ENCODE peak calls at places on chromosomes 12 and 14, in seven cellular contexts. One of them, this sample, is unnamed. For H3K4me1, the result is how much of the 10 kb centered on the place peaks cover.

GRCh38 chr12:3646561-3647241 is 106.2 kb downstream of the CRACR2A start:
- DNase-seq in small intestine: peak
- DNase-seq in CD4-positive, alpha-beta memory T cell: no peak
- DNase-seq in esophagus muscularis mucosa: no peak
- DNase-seq in right cardiac atrium: no peak
- DNase-seq in neural progenitor cell: peak
- DNase-seq in uterus: no peak
- DNase-seq in this sample: no peak

GRCh38 chr14:99460793-99461192 is 19.9 kb downstream of the SETD3 start:
- DNase-seq in esophagus muscularis mucosa: no peak
- DNase-seq in right cardiac atrium: no peak
- DNase-seq in CD4-positive, alpha-beta memory T cell: no peak
- DNase-seq in small intestine: no peak
- DNase-seq in neural progenitor cell: no peak
- DNase-seq in uterus: no peak
- DNase-seq in this sample: no peak

GRCh38 chr12:25839470-25839869 is 119.0 kb upstream of the RASSF8 start:
- DNase-seq in uterus: no peak
- DNase-seq in small intestine: no peak
- DNase-seq in CD4-positive, alpha-beta memory T cell: no peak
- DNase-seq in esophagus muscularis mucosa: no peak
- DNase-seq in neural progenitor cell: no peak
- DNase-seq in right cardiac atrium: no peak
- DNase-seq in this sample: no peak

GRCh38 chr12:128266559-128267245 is at the start of gene TMEM132C:
- DNase-seq in small intestine: no peak
- DNase-seq in right cardiac atrium: no peak
- DNase-seq in neural progenitor cell: peak
- DNase-seq in uterus: no peak
- DNase-seq in esophagus muscularis mucosa: no peak
- DNase-seq in CD4-positive, alpha-beta memory T cell: no peak
- DNase-seq in this sample: no peak

GRCh38 chr12:112294793-112295192 is 87.4 kb downstream of the HECTD4 start:
- DNase-seq in small intestine: peak
- DNase-seq in esophagus muscularis mucosa: no peak
- DNase-seq in right cardiac atrium: no peak
- DNase-seq in neural progenitor cell: no peak
- DNase-seq in uterus: no peak
- DNase-seq in CD4-positive, alpha-beta memory T cell: no peak
- DNase-seq in this sample: no peak

GRCh38 chr14:69261761-69262331 is 1.9 kb downstream of the GALNT16 start:
- DNase-seq in right cardiac atrium: peak
- DNase-seq in esophagus muscularis mucosa: no peak
- DNase-seq in small intestine: peak
- DNase-seq in uterus: no peak
- DNase-seq in CD4-positive, alpha-beta memory T cell: no peak
- DNase-seq in neural progenitor cell: peak
- DNase-seq in this sample: no peak

GRCh38 chr12:121524196-121524930 is 56.5 kb downstream of the KDM2B start:
- DNase-seq in right cardiac atrium: no peak
- DNase-seq in neural progenitor cell: peak
- DNase-seq in small intestine: no peak
- DNase-seq in CD4-positive, alpha-beta memory T cell: no peak
- DNase-seq in esophagus muscularis mucosa: no peak
- DNase-seq in uterus: no peak
- DNase-seq in this sample: no peak

GRCh38 chr14:104433401-104434213 is 146.0 kb upstream of the C14orf180 start:
- DNase-seq in small intestine: no peak
- DNase-seq in neural progenitor cell: no peak
- DNase-seq in CD4-positive, alpha-beta memory T cell: no peak
- DNase-seq in uterus: no peak
- DNase-seq in esophagus muscularis mucosa: peak
- DNase-seq in right cardiac atrium: no peak
- DNase-seq in this sample: no peak

GRCh38 chr14:101673873-101674272 is 87.6 kb upstream of the PPP2R5C start:
- DNase-seq in CD4-positive, alpha-beta memory T cell: no peak
- DNase-seq in esophagus muscularis mucosa: no peak
- DNase-seq in right cardiac atrium: no peak
- DNase-seq in small intestine: no peak
- DNase-seq in uterus: no peak
- DNase-seq in neural progenitor cell: no peak
- DNase-seq in this sample: no peak

GRCh38 chr14:93274055-93274806 is 58.6 kb downstream of the BTBD7 start:
- DNase-seq in right cardiac atrium: no peak
- DNase-seq in neural progenitor cell: no peak
- DNase-seq in esophagus muscularis mucosa: no peak
- DNase-seq in uterus: no peak
- DNase-seq in small intestine: no peak
- DNase-seq in CD4-positive, alpha-beta memory T cell: no peak
- DNase-seq in this sample: no peak

GRCh38 chr12:91590991-91591987 is 408.7 kb upstream of the DCN start:
- DNase-seq in right cardiac atrium: no peak
- DNase-seq in CD4-positive, alpha-beta memory T cell: no peak
- DNase-seq in uterus: no peak
- DNase-seq in neural progenitor cell: no peak
- DNase-seq in small intestine: no peak
- DNase-seq in esophagus muscularis mucosa: no peak
- DNase-seq in this sample: no peak

GRCh38 chr14:60092516-60092915 is 793 bp downstream of the PCNX4 start:
- DNase-seq in right cardiac atrium: no peak
- DNase-seq in small intestine: peak
- DNase-seq in CD4-positive, alpha-beta memory T cell: no peak
- DNase-seq in neural progenitor cell: peak
- DNase-seq in esophagus muscularis mucosa: no peak
- DNase-seq in uterus: peak
- DNase-seq in this sample: no peak

GRCh38 chr12:64236549-64236948 is 14.5 kb upstream of the KICS2 start:
- DNase-seq in CD4-positive, alpha-beta memory T cell: no peak
- DNase-seq in small intestine: no peak
- DNase-seq in esophagus muscularis mucosa: no peak
- DNase-seq in uterus: no peak
- DNase-seq in right cardiac atrium: no peak
- DNase-seq in neural progenitor cell: no peak
- DNase-seq in this sample: no peak

GRCh38 chr12:64232201-64232600 is 10.1 kb upstream of the KICS2 start:
- DNase-seq in uterus: no peak
- DNase-seq in small intestine: no peak
- DNase-seq in CD4-positive, alpha-beta memory T cell: no peak
- DNase-seq in right cardiac atrium: no peak
- DNase-seq in esophagus muscularis mucosa: no peak
- DNase-seq in neural progenitor cell: no peak
- DNase-seq in this sample: no peak

GRCh38 chr12:64240781-64241180 is 18.7 kb upstream of the KICS2 start:
- DNase-seq in esophagus muscularis mucosa: no peak
- DNase-seq in right cardiac atrium: no peak
- DNase-seq in small intestine: no peak
- DNase-seq in CD4-positive, alpha-beta memory T cell: no peak
- DNase-seq in uterus: no peak
- DNase-seq in neural progenitor cell: no peak
- DNase-seq in this sample: no peak

DNA sequence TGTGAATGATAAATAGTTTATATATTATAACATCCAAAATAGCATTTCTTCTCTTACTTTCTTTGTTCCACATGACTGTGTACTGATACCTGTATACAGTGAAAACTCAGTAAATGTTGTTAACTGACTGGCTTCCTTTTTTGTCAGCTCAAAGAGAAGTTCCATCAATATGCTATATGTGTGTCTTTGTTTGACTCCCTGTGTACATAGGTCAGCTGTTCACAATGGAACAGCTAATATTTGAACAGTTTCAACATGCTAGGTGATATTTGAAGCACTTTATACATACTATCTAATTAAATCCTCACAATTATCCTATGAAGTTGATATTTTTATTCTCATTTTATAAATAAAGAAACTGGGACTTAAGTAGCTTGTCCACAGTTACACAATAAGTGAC is 15.3 kb upstream of the KICS2 start:
- DNase-seq in small intestine: no peak
- DNase-seq in CD4-positive, alpha-beta memory T cell: no peak
- DNase-seq in right cardiac atrium: no peak
- DNase-seq in esophagus muscularis mucosa: no peak
- DNase-seq in uterus: no peak
- DNase-seq in neural progenitor cell: no peak
- DNase-seq in this sample: no peak
- H3K27ac ChIP-seq in small intestine: no peak
- H3K27ac ChIP-seq in CD4-positive, alpha-beta memory T cell: no peak
- H3K27ac ChIP-seq in right cardiac atrium: no peak
- H3K27ac ChIP-seq in esophagus muscularis mucosa: no peak
- H3K27ac ChIP-seq in uterus: no peak
- H3K27ac ChIP-seq in neural progenitor cell: no peak
- H3K27ac ChIP-seq in this sample: no peak

GRCh38 chr14:67269338-67270060 is 28.3 kb downstream of the PALS1 start:
- DNase-seq in uterus: no peak
- DNase-seq in small intestine: no peak
- DNase-seq in esophagus muscularis mucosa: no peak
- DNase-seq in right cardiac atrium: no peak
- DNase-seq in CD4-positive, alpha-beta memory T cell: no peak
- DNase-seq in neural progenitor cell: peak
- DNase-seq in this sample: no peak

GRCh38 chr14:67267929-67268328 is 26.7 kb downstream of the PALS1 start:
- DNase-seq in right cardiac atrium: no peak
- DNase-seq in uterus: no peak
- DNase-seq in neural progenitor cell: no peak
- DNase-seq in small intestine: no peak
- DNase-seq in esophagus muscularis mucosa: no peak
- DNase-seq in CD4-positive, alpha-beta memory T cell: no peak
- DNase-seq in this sample: no peak

GRCh38 chr14:67270933-67271332 is 29.7 kb downstream of the PALS1 start:
- DNase-seq in right cardiac atrium: no peak
- DNase-seq in uterus: no peak
- DNase-seq in CD4-positive, alpha-beta memory T cell: no peak
- DNase-seq in esophagus muscularis mucosa: no peak
- DNase-seq in small intestine: no peak
- DNase-seq in neural progenitor cell: no peak
- DNase-seq in this sample: no peak

GRCh38 chr14:67270354-67270753 is 29.1 kb downstream of the PALS1 start:
- DNase-seq in uterus: no peak
- DNase-seq in esophagus muscularis mucosa: no peak
- DNase-seq in right cardiac atrium: no peak
- DNase-seq in CD4-positive, alpha-beta memory T cell: no peak
- DNase-seq in neural progenitor cell: no peak
- DNase-seq in small intestine: no peak
- DNase-seq in this sample: no peak

GRCh38 chr14:67268456-67269115 is 27.4 kb downstream of the PALS1 start:
- DNase-seq in small intestine: no peak
- DNase-seq in uterus: no peak
- DNase-seq in esophagus muscularis mucosa: no peak
- DNase-seq in CD4-positive, alpha-beta memory T cell: no peak
- DNase-seq in neural progenitor cell: peak
- DNase-seq in right cardiac atrium: no peak
- DNase-seq in this sample: no peak
- H3K4me1 ChIP-seq in small intestine: under half
- H3K4me1 ChIP-seq in uterus: under half
- H3K4me1 ChIP-seq in esophagus muscularis mucosa: half or more
- H3K4me1 ChIP-seq in CD4-positive, alpha-beta memory T cell: under half
- H3K4me1 ChIP-seq in neural progenitor cell: under half
- H3K4me1 ChIP-seq in right cardiac atrium: under half
- H3K4me1 ChIP-seq in this sample: under half

DNA sequence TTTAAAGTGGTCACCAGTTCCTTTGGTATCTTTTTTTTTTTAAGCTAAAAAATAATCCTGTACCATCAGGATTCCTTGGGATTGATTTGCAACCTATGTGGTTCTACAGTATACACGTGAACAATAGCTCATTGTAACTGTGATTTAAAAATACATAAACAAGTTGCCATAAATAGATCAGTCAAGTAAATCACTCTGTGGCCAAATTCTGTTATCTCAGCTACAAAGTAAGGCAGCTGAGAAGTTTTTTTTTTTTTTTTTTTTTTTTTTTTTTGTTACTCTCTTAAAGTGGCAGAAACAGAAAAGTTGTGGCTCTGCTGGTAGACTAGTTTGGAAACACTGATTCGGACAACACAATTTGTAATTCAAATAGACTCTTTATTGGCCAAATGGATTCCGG is 104.5 kb downstream of the PRICKLE1 start:
- DNase-seq in right cardiac atrium: no peak
- DNase-seq in uterus: no peak
- DNase-seq in neural progenitor cell: no peak
- DNase-seq in esophagus muscularis mucosa: no peak
- DNase-seq in small intestine: no peak
- DNase-seq in CD4-positive, alpha-beta memory T cell: no peak
- DNase-seq in this sample: no peak
- H3K4me3 ChIP-seq in right cardiac atrium: no peak
- H3K4me3 ChIP-seq in uterus: no peak
- H3K4me3 ChIP-seq in neural progenitor cell: peak
- H3K4me3 ChIP-seq in esophagus muscularis mucosa: no peak
- H3K4me3 ChIP-seq in small intestine: no peak
- H3K4me3 ChIP-seq in CD4-positive, alpha-beta memory T cell: no peak
- H3K4me3 ChIP-seq in this sample: no peak

GRCh38 chr14:76772300-76773187 is 11.3 kb downstream of the VASH1 start:
- DNase-seq in esophagus muscularis mucosa: no peak
- DNase-seq in neural progenitor cell: peak
- DNase-seq in uterus: peak
- DNase-seq in right cardiac atrium: peak
- DNase-seq in small intestine: no peak
- DNase-seq in CD4-positive, alpha-beta memory T cell: no peak
- DNase-seq in this sample: no peak
- H3K27ac ChIP-seq in esophagus muscularis mucosa: peak
- H3K27ac ChIP-seq in neural progenitor cell: no peak
- H3K27ac ChIP-seq in uterus: peak
- H3K27ac ChIP-seq in right cardiac atrium: peak
- H3K27ac ChIP-seq in small intestine: peak
- H3K27ac ChIP-seq in CD4-positive, alpha-beta memory T cell: no peak
- H3K27ac ChIP-seq in this sample: peak

GRCh38 chr14:88852632-88853031 is 28.2 kb downstream of the TTC8 start:
- DNase-seq in CD4-positive, alpha-beta memory T cell: no peak
- DNase-seq in uterus: no peak
- DNase-seq in neural progenitor cell: no peak
- DNase-seq in right cardiac atrium: no peak
- DNase-seq in small intestine: no peak
- DNase-seq in esophagus muscularis mucosa: no peak
- DNase-seq in this sample: no peak
- H3K4me1 ChIP-seq in CD4-positive, alpha-beta memory T cell: under half
- H3K4me1 ChIP-seq in uterus: under half
- H3K4me1 ChIP-seq in neural progenitor cell: under half
- H3K4me1 ChIP-seq in right cardiac atrium: under half
- H3K4me1 ChIP-seq in small intestine: under half
- H3K4me1 ChIP-seq in esophagus muscularis mucosa: under half
- H3K4me1 ChIP-seq in this sample: under half